ENCODE peak calls at places on chromosomes 13 and 19, in six cellular contexts. X is activated CD8-positive, alpha-beta T cell treated with anti-CD3 and anti-CD28 coated beads, Interleukin-2, amount 10 ng/mL, durations not matched to agents 7 days and 5 days; D is NCI-H2029 treated with DMSO at 0.1 percent for 48 hours; J is ELR; L is heart right ventricle; T is stimulated activated CD4-positive, alpha-beta T cell treated with anti-CD3 and anti-CD28 coated beads, TNF-alpha, amount 100 ng/mL, for 24 hours. Q is an unnamed sample.

GRCh38 chr13:78759704-78760103 is 100.7 kb upstream of the OBI1 start:
- DNase-seq in X (no peak), D (no peak), J (no peak), L (no peak), T (no peak), Q (peak; percentile 15)

GRCh38 chr13:40981361-40981760 is 37.8 kb downstream of the ELF1 start:
- DNase-seq in X (no peak), D (no peak), J (no peak), L (no peak), T (no peak), Q (peak; percentile 78)

GRCh38 chr19:41352609-41353465 is 885 bp downstream of the TGFB1 start:
- DNase-seq in X (peak; percentile 85), D (no peak), J (peak; percentile 71), L (peak; percentile 63), T (peak; percentile 63), Q (peak; percentile 72)

GRCh38 chr13:109288151-109288709 is 498.2 kb downstream of the IRS2 start:
- DNase-seq in X (no peak), D (no peak), J (no peak), L (no peak), T (no peak), Q (no peak)

GRCh38 chr13:50069255-50069654 is 54.0 kb downstream of the KCNRG start:
- DNase-seq in X (no peak), D (no peak), J (no peak), L (no peak), T (no peak), Q (no peak)

GRCh38 chr13:23928985-23929384 is 31.7 kb upstream of the C1QTNF9B start:
- DNase-seq in X (no peak), D (no peak), J (peak; percentile 96), L (no peak), T (no peak), Q (peak; percentile 64)

GRCh38 chr13:29991343-29991742 is 140.9 kb upstream of the UBL3 start:
- DNase-seq in X (peak; percentile 9), D (no peak), J (peak; percentile 98), L (no peak), T (no peak), Q (no peak)

GRCh38 chr13:87677334-87678234 is 6.4 kb downstream of the SLITRK5 start:
- DNase-seq in X (no peak), D (no peak), J (no peak), L (no peak), T (no peak), Q (no peak)

GRCh38 chr19:1248454-1249297 is at the start of gene MIDN:
- DNase-seq in X (peak; percentile 82), D (peak; percentile 49), J (peak; percentile 90), L (peak; percentile 88), T (peak; percentile 65), Q (peak; percentile 93)

GRCh38 chr13:93529961-93530360 is 303.4 kb downstream of the GPC6 start:
- DNase-seq in X (no peak), D (no peak), J (no peak), L (no peak), T (no peak), Q (no peak)